ENCODE peak calls at places on chromosomes 13 and 19, in eight cellular contexts. Q is astrocyte; U is CD4-positive, alpha-beta T cell; M is coronary artery; G is lower leg skin; A is AG10803; Y is GM12864; B is Calu3. P is an unnamed sample.

GRCh38 chr13:113118328-113119021 is 4.1 kb upstream of the F10 start:
- DNase-seq in G (peak), B (no peak), A (no peak), M (peak), U (no peak), Q (no peak), Y (no peak), P (no peak)

GRCh38 chr19:12194827-12195500 is 32.1 kb downstream of the ZNF136 start:
- DNase-seq in G (peak), Q (peak), U (peak), A (peak), B (no peak), M (peak), Y (no peak), P (no peak)

GRCh38 chr13:52851153-52851962 is 2.9 kb upstream of the PCDH8 start:
- DNase-seq in G (no peak), Y (peak), U (no peak), A (peak), M (no peak), B (peak), Q (no peak), P (no peak)

GRCh38 chr13:112756967-112757758 is 67.3 kb downstream of the ATP11A start:
- DNase-seq in Y (no peak), A (no peak), M (no peak), G (no peak), Q (no peak), U (no peak), B (no peak), P (no peak)

GRCh38 chr13:67383358-67383757 is 153.2 kb upstream of the PCDH9 start:
- DNase-seq in B (no peak), Q (peak), Y (no peak), A (no peak), U (no peak), G (no peak), M (no peak), P (no peak)

GRCh38 chr19:49981603-49982593 is 20.9 kb upstream of the SIGLEC11 start:
- DNase-seq in U (no peak), A (no peak), B (no peak), Q (no peak), G (no peak), Y (no peak), M (no peak), P (no peak)

GRCh38 chr13:73603646-73604045 is 530.6 kb downstream of the KLF12 start:
- DNase-seq in M (no peak), Q (no peak), U (no peak), A (no peak), B (no peak), G (no peak), Y (no peak), P (no peak)

GRCh38 chr13:111434578-111435159 is 114.2 kb downstream of the TEX29 start:
- DNase-seq in U (no peak), G (no peak), M (no peak), A (no peak), B (no peak), Q (no peak), Y (no peak), P (no peak)

GRCh38 chr13:106357198-106357597 is 178.3 kb downstream of the EFNB2 start:
- DNase-seq in G (no peak), U (no peak), Y (no peak), A (no peak), M (no peak), Q (no peak), B (no peak), P (no peak)

GRCh38 chr19:4007836-4008539 is 452 bp downstream of the PIAS4 start:
- DNase-seq in Y (no peak), Q (no peak), M (peak), U (no peak), G (no peak), A (no peak), B (no peak), P (no peak)

GRCh38 chr19:44891016-44891882 is at the start of gene TOMM40:
- DNase-seq in Y (peak), G (peak), A (no peak), M (peak), Q (peak), U (peak), B (peak), P (peak)

GRCh38 chr13:89407357-89407756 is 1736.2 kb downstream of the SLITRK5 start:
- DNase-seq in M (no peak), A (no peak), G (no peak), Q (no peak), Y (no peak), B (no peak), U (no peak), P (no peak)

GRCh38 chr19:44530777-44531176 is 1.3 kb upstream of the CEACAM20 start:
- DNase-seq in A (peak), M (no peak), Y (no peak), Q (peak), G (no peak), U (no peak), B (no peak), P (no peak)

GRCh38 chr19:48963371-48964204 is 1.5 kb upstream of the FTL start:
- DNase-seq in G (peak), U (peak), M (peak), A (peak), Y (no peak), B (peak), Q (peak), P (peak)

GRCh38 chr13:106182404-106182803 is 353.1 kb downstream of the EFNB2 start:
- DNase-seq in M (no peak), B (peak), G (no peak), Y (no peak), U (no peak), A (peak), Q (peak), P (no peak)

GRCh38 chr13:74443623-74444022 is 309.4 kb upstream of the KLF12 start:
- DNase-seq in M (no peak), Q (peak), B (no peak), Y (no peak), G (no peak), A (peak), U (no peak), P (no peak)

GRCh38 chr19:8396563-8397203 is 6.5 kb downstream of the RAB11B start:
- DNase-seq in G (no peak), Q (peak), U (peak), A (peak), Y (peak), M (no peak), B (peak), P (no peak)
- TF ChIP-seq CTCF in G (no peak), Q (peak), U (peak), A (peak), Y (peak), M (peak), B (no peak), P (peak)

DNA sequence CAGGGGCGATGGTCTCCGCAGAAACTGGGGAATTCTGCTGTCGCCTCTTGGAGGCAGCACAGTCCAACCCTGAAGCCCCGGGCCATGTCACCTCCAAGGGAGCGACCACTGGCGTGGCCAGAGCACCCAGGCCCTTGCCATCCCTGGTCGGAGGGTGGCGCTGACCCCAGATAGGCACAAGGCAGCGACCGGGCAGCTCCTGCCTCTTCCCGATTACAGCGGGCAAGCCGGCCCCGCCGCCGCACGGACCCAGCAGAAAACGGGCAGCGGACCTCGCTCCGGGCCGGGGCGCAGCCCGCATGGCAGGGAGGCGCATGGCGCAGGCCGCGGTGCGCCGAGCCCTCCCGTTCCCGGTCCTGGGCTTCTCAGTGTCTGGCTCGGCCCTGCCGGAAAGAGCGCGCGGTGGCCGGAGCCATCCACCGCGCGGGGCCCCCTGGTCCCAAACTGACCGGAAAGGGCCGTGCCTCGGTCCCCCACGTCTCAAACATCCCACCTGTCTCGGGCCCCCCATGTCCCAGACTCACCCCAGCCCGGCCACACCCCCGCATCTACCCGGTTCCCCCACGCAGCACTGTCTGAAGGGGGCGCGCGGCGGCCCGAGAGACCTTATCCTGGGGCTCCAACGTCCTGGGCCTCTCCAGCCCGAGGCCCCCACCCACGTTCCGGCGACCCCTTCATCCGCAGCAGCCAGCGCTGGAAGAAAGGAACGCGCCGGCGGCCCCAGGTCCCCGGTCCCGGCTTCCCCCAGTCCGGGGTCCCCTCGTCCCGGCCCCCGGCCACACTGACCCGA is 725 bp downstream of the CERS1 start:
- DNase-seq in M (no peak), B (peak), Q (no peak), Y (no peak), U (no peak), G (no peak), A (peak), P (no peak)
- TF ChIP-seq CTCF in M (no peak), B (peak), Q (no peak), Y (peak), U (no peak), G (no peak), A (peak), P (peak)

DNA sequence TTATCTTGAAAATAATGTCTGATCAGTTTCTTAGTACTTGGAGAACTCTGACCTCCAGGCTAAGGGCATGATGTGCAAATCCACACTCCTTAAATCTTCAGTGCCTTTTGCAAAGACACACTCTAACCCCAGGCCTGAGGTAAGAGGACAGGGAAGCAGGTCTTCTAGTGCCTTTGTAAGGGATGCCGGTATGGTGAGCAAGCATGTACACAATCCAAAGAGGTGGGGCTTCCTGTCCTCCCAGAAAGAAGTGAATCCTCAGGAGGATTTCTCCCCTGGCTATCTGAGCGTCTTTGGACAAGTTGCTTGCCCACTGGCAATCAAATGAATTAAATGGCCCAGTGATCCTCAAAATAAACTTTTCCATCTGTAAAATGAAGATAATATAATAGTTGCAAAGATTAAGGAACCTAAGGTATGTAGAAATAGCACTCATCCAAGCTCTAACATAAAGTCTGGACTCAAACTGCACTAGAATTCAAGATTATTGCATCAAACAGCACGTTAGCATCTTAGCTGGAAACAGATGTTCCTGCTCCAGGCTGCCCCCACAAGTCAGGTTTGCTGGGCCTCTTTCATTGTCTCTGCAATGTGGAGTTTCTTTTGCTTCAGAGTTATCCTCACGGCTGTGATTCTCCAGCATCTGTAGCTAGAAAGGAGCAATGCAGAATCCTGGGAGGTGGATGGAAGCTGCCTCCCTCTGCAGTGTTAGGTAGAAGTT is 249.6 kb downstream of the TSHZ3 start:
- DNase-seq in B (no peak), A (peak), U (no peak), M (no peak), G (no peak), Q (no peak), Y (no peak), P (no peak)
- TF ChIP-seq CTCF in B (no peak), A (peak), U (no peak), M (no peak), G (no peak), Q (no peak), Y (no peak), P (no peak)

GRCh38 chr19:42254850-42255765 is at the start of gene ERF:
- DNase-seq in Y (peak), Q (peak), M (peak), U (peak), B (peak), G (peak), A (peak), P (peak)

GRCh38 chr19:42253245-42254082 is 1.5 kb downstream of the ERF start:
- DNase-seq in Y (no peak), A (peak), Q (no peak), M (peak), G (peak), B (peak), U (peak), P (no peak)

GRCh38 chr19:42252365-42253244 is 2.3 kb downstream of the ERF start:
- DNase-seq in Q (no peak), G (peak), U (no peak), Y (no peak), M (peak), A (peak), B (peak), P (no peak)

GRCh38 chr19:42255766-42256750 is 1.1 kb upstream of the ERF start:
- DNase-seq in A (peak), G (peak), B (peak), Y (no peak), M (peak), Q (no peak), U (no peak), P (no peak)

DNA sequence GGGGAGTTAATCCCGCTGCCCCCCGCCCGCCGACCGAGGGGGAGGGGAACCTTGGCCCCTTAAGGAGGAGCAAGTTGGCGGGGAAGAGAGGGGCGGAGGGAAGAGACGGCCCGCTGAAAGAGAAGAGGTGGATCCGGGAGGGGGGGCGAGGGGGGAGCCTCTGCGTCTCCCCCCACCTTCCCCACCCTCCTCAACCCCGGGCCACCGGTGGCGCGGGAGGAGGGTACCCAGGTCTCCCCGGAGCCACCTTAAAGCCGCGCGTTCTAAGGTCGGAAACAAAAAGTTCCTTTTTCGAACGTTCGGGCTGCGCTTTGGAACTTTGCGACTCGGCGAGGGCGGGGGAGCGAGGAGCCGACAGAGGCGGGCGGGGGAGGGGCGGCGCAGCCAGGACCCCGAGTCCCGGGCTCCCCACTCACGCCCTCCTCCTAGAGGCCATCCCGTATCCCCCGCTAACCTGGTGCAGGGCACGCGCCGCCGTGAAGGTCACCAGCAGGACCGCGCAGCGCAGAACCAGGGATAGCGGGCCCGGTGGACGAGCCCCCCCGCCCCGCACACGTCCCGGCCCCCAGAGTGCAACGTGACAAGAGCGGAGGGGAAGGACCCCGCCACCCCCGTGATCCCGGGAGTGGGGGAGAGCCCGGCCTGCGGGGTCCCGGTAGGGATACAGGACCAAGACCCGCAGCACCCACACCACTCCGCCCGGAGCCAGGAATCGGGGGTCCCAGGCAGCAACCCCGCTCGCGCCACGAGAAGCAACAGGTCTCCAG is 662 bp downstream of the ERF start:
- DNase-seq in B (peak), G (peak), Q (no peak), A (no peak), M (peak), U (peak), Y (no peak), P (no peak)
- TF ChIP-seq CTCF in B (no peak), G (no peak), Q (no peak), A (no peak), M (no peak), U (no peak), Y (no peak), P (no peak)

DNA sequence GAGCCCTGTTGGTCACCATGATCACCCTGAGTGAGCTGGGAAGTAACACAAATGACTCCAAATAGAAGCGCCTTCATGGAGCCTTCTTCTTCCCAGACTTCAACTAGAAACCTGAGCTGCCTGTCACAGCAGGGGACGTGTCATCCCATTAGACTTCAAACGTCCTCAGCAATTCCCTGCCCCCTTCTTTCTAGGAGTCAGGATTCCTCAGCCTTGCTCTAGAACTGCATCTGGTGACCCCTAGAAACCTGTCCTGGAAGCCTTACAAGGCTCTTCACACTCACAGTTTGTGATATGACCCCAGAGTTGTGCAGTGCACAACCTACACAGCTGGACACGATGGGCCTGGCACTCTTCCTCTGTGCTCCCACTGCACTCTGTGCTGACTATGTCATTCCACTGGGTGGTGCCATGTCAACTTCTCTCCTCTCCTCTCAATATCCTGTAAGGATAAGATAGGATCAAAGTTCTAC is 23.6 kb upstream of the TTYH1 start:
- DNase-seq in M (no peak), G (no peak), A (no peak), U (no peak), Y (no peak), Q (no peak), B (peak), P (no peak)
- TF ChIP-seq CTCF in M (no peak), G (no peak), A (peak), U (no peak), Y (no peak), Q (no peak), B (no peak), P (no peak)

DNA sequence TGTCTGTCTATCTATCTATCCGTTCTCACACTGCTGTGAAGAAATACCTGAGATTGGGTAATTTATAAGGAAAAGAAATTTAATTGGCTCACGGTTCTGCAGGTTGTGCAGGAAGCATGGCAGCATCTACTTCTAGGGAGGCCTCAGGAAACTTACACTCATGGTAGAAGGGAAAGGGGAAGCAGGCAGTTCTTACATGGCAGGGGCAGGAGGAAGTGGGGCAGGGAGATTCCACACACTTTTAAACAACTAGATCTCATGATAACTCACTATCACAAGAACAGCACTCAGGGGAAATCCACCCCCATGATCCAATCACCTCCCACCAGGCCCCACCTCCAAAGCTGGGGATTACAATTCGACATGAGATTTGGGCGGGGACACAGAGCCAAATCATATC is 105.3 kb downstream of the SLC10A2 start:
- DNase-seq in Y (no peak), U (no peak), M (no peak), A (no peak), Q (no peak), B (no peak), G (no peak), P (no peak)
- TF ChIP-seq CTCF in Y (no peak), U (no peak), M (no peak), A (no peak), Q (no peak), B (no peak), G (no peak), P (no peak)

GRCh38 chr13:95678967-95679366 is 2.0 kb downstream of the DNAJC3 start:
- DNase-seq in A (no peak), G (no peak), Y (no peak), B (no peak), Q (no peak), M (no peak), U (no peak), P (no peak)

GRCh38 chr13:95676775-95677563 is at the start of gene DNAJC3:
- DNase-seq in Y (peak), M (peak), G (peak), B (peak), Q (peak), A (peak), U (peak), P (peak)

GRCh38 chr13:95676100-95676774 is 702 bp upstream of the DNAJC3 start:
- DNase-seq in Q (peak), G (peak), U (peak), A (peak), Y (peak), M (no peak), B (peak), P (no peak)

GRCh38 chr13:95679722-95680121 is 2.8 kb downstream of the DNAJC3 start:
- DNase-seq in A (no peak), B (no peak), U (no peak), Y (no peak), G (no peak), M (no peak), Q (no peak), P (no peak)

GRCh38 chr13:95677564-95678386 is 836 bp downstream of the DNAJC3 start:
- DNase-seq in B (no peak), A (peak), G (peak), M (no peak), U (no peak), Y (no peak), Q (peak), P (no peak)
- TF ChIP-seq CTCF in B (no peak), A (no peak), G (no peak), M (no peak), U (no peak), Y (no peak), Q (no peak), P (no peak)